ENCODE peak calls at places on chromosomes 4 and X, in six cellular contexts. V is Calu3; C is NCI-H524 treated with DMSO at 0.1 percent for 48 hours; G is glomerular endothelial cell; Z is effector CD4-positive, alpha-beta T cell; H is fibroblast of lung. R is an unnamed sample.

GRCh38 chr4:158374318-158374717 is 147.4 kb upstream of the RXFP1 start:
- DNase-seq in V (no peak), C (no peak), G (no peak), Z (no peak), H (no peak), R (no peak)

GRCh38 chr4:187451776-187452175 is 543.8 kb upstream of the ZFP42 start:
- DNase-seq in V (no peak), C (no peak), G (no peak), Z (no peak), H (no peak), R (no peak)

GRCh38 chr4:94595880-94596483 is 144.2 kb downstream of the PDLIM5 start:
- DNase-seq in V (no peak), C (no peak), G (no peak), Z (no peak), H (peak; percentile 82), R (peak; percentile 83)

GRCh38 chr4:123361195-123361861 is 35.3 kb upstream of the SPRY1 start:
- DNase-seq in V (no peak), C (no peak), G (peak; percentile 87), Z (no peak), H (peak; percentile 97), R (peak; percentile 92)

GRCh38 chr4:145732001-145732400 is 52.1 kb downstream of the C4orf51 start:
- DNase-seq in V (no peak), C (no peak), G (no peak), Z (no peak), H (no peak), R (no peak)

GRCh38 chr4:43136752-43137151 is 244.2 kb downstream of the GRXCR1 start:
- DNase-seq in V (no peak), C (no peak), G (no peak), Z (no peak), H (no peak), R (no peak)

GRCh38 chr4:37964734-37965457 is 4.7 kb downstream of the PTTG2 start:
- DNase-seq in V (no peak), C (no peak), G (no peak), Z (no peak), H (no peak), R (no peak)

GRCh38 chr4:87865960-87866598 is 33.3 kb downstream of the MEPE start:
- DNase-seq in V (no peak), C (no peak), G (no peak), Z (no peak), H (peak; percentile 15), R (peak; percentile 8)

GRCh38 chr4:682490-683172 is 6.3 kb downstream of the SLC49A3 start:
- DNase-seq in V (no peak), C (no peak), G (no peak), Z (no peak), H (no peak), R (no peak)

GRCh38 chrX:39815621-39816020 is 282.1 kb downstream of the BCOR start:
- DNase-seq in V (no peak), C (no peak), G (no peak), Z (no peak), H (no peak), R (no peak)

GRCh38 chrX:81280148-81280547 is 78.2 kb downstream of the SH3BGRL start:
- DNase-seq in V (no peak), C (no peak), G (no peak), Z (no peak), H (peak; percentile 2), R (no peak)

GRCh38 chr4:2948895-2949781 is 14.1 kb downstream of the NOP14 start:
- DNase-seq in V (no peak), C (no peak), G (no peak), Z (no peak), H (no peak), R (peak; percentile 32)